ENCODE peak calls at places on chromosomes 12 and 14, in six cellular contexts. F is HepG2, B is A549, T is K562, Q is endothelial cell of umbilical vein, J is GM12878. A is an unnamed sample.

GRCh38 chr14:65566820-65567522 is 154.4 kb downstream of the FUT8 start:
- DNase-seq in T (no peak), B (no peak), J (peak), F (no peak), Q (no peak), A (no peak)

GRCh38 chr12:121525411-121525810 is 55.4 kb downstream of the KDM2B start:
- DNase-seq in B (no peak), T (no peak), Q (no peak), J (no peak), F (no peak), A (no peak)

GRCh38 chr14:76546426-76547221 is 170.7 kb downstream of the ESRRB start:
- DNase-seq in Q (peak), J (no peak), T (peak), B (peak), F (peak), A (peak)

GRCh38 chr14:30283822-30284446 is 275.0 kb upstream of the G2E3 start:
- DNase-seq in J (no peak), Q (peak), B (peak), F (peak), T (peak), A (peak)

GRCh38 chr12:89453579-89453978 is 71.0 kb downstream of the GALNT4 start:
- DNase-seq in J (no peak), B (peak), F (peak), T (no peak), Q (peak), A (no peak)

GRCh38 chr14:28707814-28708213 is 58.8 kb upstream of the FOXG1 start:
- DNase-seq in B (no peak), Q (no peak), T (no peak), J (no peak), F (no peak), A (no peak)

GRCh38 chr12:5376591-5377207 is 55.2 kb upstream of the NTF3 start:
- DNase-seq in J (no peak), Q (no peak), T (no peak), B (no peak), F (no peak), A (no peak)

GRCh38 chr12:121468451-121468850 is 68.5 kb downstream of the RNF34 start:
- DNase-seq in F (no peak), Q (no peak), J (no peak), B (no peak), T (no peak), A (no peak)

GRCh38 chr14:49512147-49512551 is 74.0 kb downstream of the RPS29 start:
- DNase-seq in J (no peak), T (no peak), Q (peak), F (no peak), B (peak), A (no peak)
- TF ChIP-seq MYC in J (no peak), T (no peak), Q (no peak), F (no peak), B (no peak), A (no peak)

GRCh38 chr14:57153286-57153685 is 115.4 kb downstream of the EXOC5 start:
- DNase-seq in Q (no peak), B (no peak), J (no peak), T (no peak), F (no peak), A (no peak)
- TF ChIP-seq MAX in Q (no peak), B (no peak), J (no peak), T (no peak), F (no peak), A (no peak)

DNA sequence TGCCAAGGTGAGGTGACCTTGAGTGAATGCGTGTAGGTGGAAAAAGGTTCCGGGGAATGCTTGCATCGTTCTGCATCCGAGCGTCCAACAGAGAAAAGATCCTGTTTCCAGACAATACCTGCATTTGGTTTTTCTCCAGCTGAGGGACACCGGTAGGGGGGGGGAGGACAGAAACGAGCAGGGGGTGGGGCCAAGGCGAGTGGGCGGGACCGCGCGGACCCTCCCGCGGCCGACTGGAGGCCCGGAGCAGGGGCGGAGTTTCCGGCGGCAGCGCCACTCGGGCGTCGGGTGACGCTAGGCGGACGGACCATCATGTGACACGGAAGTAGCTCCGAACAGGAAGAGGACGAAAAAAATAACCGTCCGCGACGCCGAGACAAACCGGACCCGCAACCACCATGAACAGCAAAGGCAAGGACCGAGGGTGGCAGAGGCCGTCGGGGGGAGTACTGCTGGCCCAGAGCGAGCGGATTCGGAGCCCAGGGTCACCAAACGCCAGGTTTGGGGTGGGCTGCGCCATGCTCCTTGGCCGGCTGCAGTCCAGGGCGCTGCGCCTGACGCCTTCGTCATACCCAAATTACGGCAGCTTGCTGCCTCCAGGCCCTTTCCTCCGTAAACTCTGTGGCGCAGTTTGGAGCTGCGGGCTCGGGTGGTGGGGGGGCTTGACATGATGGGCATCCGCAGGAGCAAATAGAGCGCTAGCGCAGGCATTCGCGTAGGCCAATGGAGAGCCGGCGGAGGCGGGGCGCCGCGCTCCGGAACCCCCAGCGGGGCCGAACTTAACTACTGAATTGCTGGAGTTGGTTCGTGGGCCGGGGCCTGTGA is at the start of gene DAZAP2:
- DNase-seq in B (peak), F (peak), J (peak), Q (peak), T (peak), A (peak)
- TF ChIP-seq CTCF in B (no peak), F (no peak), J (peak), Q (no peak), T (peak), A (no peak)

GRCh38 chr14:73764881-73765280 is 50.7 kb upstream of the PNMA1 start:
- DNase-seq in F (no peak), B (no peak), J (no peak), Q (peak), T (no peak), A (no peak)
- TF ChIP-seq MYC in F (no peak), B (no peak), J (no peak), Q (no peak), T (no peak), A (no peak)

GRCh38 chr12:99267038-99267437 is 380.5 kb upstream of the GARIN6 start:
- DNase-seq in Q (no peak), F (no peak), B (no peak), T (no peak), J (no peak), A (no peak)
- TF ChIP-seq MAX in Q (no peak), F (no peak), B (no peak), T (no peak), J (no peak), A (no peak)

DNA sequence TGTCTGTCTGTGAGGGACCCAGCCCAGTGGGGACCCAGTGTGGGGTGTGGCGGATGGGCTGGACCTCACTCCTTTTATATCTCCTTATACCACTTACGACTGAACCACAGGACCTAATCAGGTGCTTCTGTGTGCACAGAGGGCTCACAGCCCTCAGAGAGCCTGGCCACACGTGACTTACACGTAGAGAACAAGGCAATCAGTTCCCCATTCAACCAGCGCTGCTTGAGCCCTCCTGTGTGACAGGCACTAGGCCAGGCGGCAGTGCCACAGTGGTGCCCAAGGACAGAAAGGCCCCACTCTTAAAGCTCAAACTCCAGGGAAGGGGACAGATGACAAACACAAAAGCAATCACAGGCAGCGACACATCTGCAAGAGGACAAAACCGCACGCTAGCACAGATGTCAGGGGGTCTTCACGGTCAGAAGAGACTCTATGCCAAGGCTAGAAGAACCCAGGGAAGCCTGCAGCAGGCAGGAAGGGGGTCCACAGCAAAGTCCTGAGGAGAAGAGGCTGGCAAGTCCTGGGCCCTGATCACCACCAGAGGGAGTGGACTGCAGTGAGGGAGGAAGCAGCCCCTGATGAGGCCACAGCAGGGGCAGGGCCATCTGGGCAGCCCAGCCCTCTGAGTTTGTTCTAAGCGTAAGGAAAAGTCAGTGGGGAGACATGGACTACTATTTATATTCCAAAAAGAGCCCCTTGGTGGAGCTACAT is 39.3 kb downstream of the SETD3 start:
- DNase-seq in Q (no peak), B (peak), J (no peak), F (peak), T (no peak), A (peak)
- TF ChIP-seq CTCF in Q (no peak), B (no peak), J (no peak), F (peak), T (no peak), A (peak)